ENCODE peak calls at places on chromosome 12, in ten cellular contexts. X is memory B cell; I is vagina; K is effector memory CD8-positive, alpha-beta T cell; V is gastrocnemius medialis; P is aorta; A is T-helper 1 cell; C is T47D; O is GM19239; B is T-helper 2 cell. N is an unnamed sample.

GRCh38 chr12:80860928-80861327 is 76.8 kb downstream of the LIN7A start:
- DNase-seq in C (no peak), I (no peak), P (no peak), B (no peak), V (no peak), X (no peak), A (no peak), K (no peak), O (no peak), N (no peak)

GRCh38 chr12:75488553-75488952 is 8.0 kb downstream of the GLIPR1 start:
- DNase-seq in X (no peak), O (no peak), B (no peak), A (no peak), V (no peak), I (no peak), C (no peak), K (no peak), P (peak), N (no peak)

GRCh38 chr12:87814625-87815024 is 214.6 kb downstream of the C12orf50 start:
- DNase-seq in C (no peak), P (no peak), O (no peak), K (no peak), I (no peak), A (no peak), X (no peak), V (no peak), B (no peak), N (no peak)

GRCh38 chr12:52442600-52443061 is 8.5 kb upstream of the KRT75 start:
- DNase-seq in V (no peak), A (no peak), K (no peak), X (no peak), C (no peak), P (no peak), I (no peak), O (no peak), B (no peak), N (no peak)

GRCh38 chr12:113149361-113150150 is at the start of gene CFAP73:
- DNase-seq in V (no peak), O (no peak), P (no peak), K (no peak), C (peak), I (no peak), B (no peak), A (no peak), X (no peak), N (no peak)

GRCh38 chr12:122004633-122005071 is 17.0 kb upstream of the BCL7A start:
- DNase-seq in V (no peak), O (no peak), B (no peak), C (no peak), I (no peak), X (no peak), K (no peak), P (peak), A (no peak), N (no peak)

GRCh38 chr12:130366159-130366558 is 28.5 kb downstream of the PIWIL1 start:
- DNase-seq in A (no peak), I (no peak), C (no peak), O (no peak), K (no peak), X (no peak), P (no peak), B (no peak), V (no peak), N (no peak)

GRCh38 chr12:53252349-53252916 is 15.7 kb upstream of the ESPL1 start:
- DNase-seq in V (no peak), K (no peak), B (no peak), A (peak), P (no peak), C (peak), O (no peak), I (no peak), X (no peak), N (no peak)

GRCh38 chr12:20213851-20214250 is 154.5 kb upstream of the PDE3A start:
- DNase-seq in P (no peak), X (no peak), I (no peak), K (no peak), C (no peak), A (no peak), V (no peak), O (no peak), B (no peak), N (no peak)

GRCh38 chr12:37547611-37548010 is 769.0 kb upstream of the ALG10B start:
- DNase-seq in X (no peak), C (no peak), B (no peak), V (no peak), I (no peak), A (no peak), O (no peak), P (no peak), K (no peak), N (no peak)

GRCh38 chr12:125593269-125593668 is 528.0 kb downstream of the AACS start:
- DNase-seq in X (no peak), A (no peak), O (no peak), I (no peak), P (no peak), V (no peak), C (no peak), K (no peak), B (no peak), N (no peak)

GRCh38 chr12:1848146-1848545 is 27.8 kb downstream of the LRTM2 start:
- DNase-seq in V (peak), K (no peak), B (no peak), O (no peak), I (no peak), C (no peak), A (no peak), X (no peak), P (no peak), N (no peak)

GRCh38 chr12:31386364-31386777 is 60.4 kb upstream of the SINHCAF start:
- DNase-seq in P (no peak), I (no peak), K (no peak), C (no peak), O (no peak), X (no peak), A (no peak), V (no peak), B (no peak), N (no peak)

N was measured in activated T-cell treated with anti-CD3 and anti-CD28 coated beads, Interleukin-2, amount 50 U/mL, for 48 hours.